ENCODE peak calls at places on chromosome 22, in six cellular contexts. One of them, this sample, is unnamed.
A peak's percentile ranks its signal among the peaks of the same experiment; 100 is the strongest.

GRCh38 chr22:31488346-31488883 is 1.2 kb downstream of the EIF4ENIF1 start:
- DNase-seq in RPMI8226: peak; percentile 11
- DNase-seq in skeletal muscle cell: no peak
- DNase-seq in CD8-positive, alpha-beta memory T cell: no peak
- DNase-seq in AG09319: no peak
- DNase-seq in sigmoid colon: no peak
- DNase-seq in this sample: no peak

GRCh38 chr22:36085476-36086169 is 57.0 kb upstream of the RBFOX2 start:
- DNase-seq in RPMI8226: no peak
- DNase-seq in skeletal muscle cell: no peak
- DNase-seq in CD8-positive, alpha-beta memory T cell: no peak
- DNase-seq in AG09319: no peak
- DNase-seq in sigmoid colon: peak; percentile 35
- DNase-seq in this sample: no peak

GRCh38 chr22:22750335-22751042 is 106.1 kb downstream of the GGTLC2 start:
- DNase-seq in RPMI8226: no peak
- DNase-seq in skeletal muscle cell: no peak
- DNase-seq in CD8-positive, alpha-beta memory T cell: no peak
- DNase-seq in AG09319: no peak
- DNase-seq in sigmoid colon: no peak
- DNase-seq in this sample: no peak

GRCh38 chr22:19799322-19800190 is 39.0 kb downstream of the TBX1 start:
- DNase-seq in RPMI8226: no peak
- DNase-seq in skeletal muscle cell: peak; percentile 71
- DNase-seq in CD8-positive, alpha-beta memory T cell: no peak
- DNase-seq in AG09319: peak; percentile 91
- DNase-seq in sigmoid colon: peak; percentile 75
- DNase-seq in this sample: no peak

GRCh38 chr22:40276877-40277823 is 69.2 kb upstream of the ADSL start:
- DNase-seq in RPMI8226: no peak
- DNase-seq in skeletal muscle cell: no peak
- DNase-seq in CD8-positive, alpha-beta memory T cell: no peak
- DNase-seq in AG09319: no peak
- DNase-seq in sigmoid colon: no peak
- DNase-seq in this sample: no peak

GRCh38 chr22:46066691-46067090 is 83.6 kb upstream of the PPARA start:
- DNase-seq in RPMI8226: no peak
- DNase-seq in skeletal muscle cell: no peak
- DNase-seq in CD8-positive, alpha-beta memory T cell: peak; percentile 22
- DNase-seq in AG09319: no peak
- DNase-seq in sigmoid colon: peak; percentile 63
- DNase-seq in this sample: no peak

GRCh38 chr22:23786261-23786710 is 480 bp upstream of the SMARCB1 start:
- DNase-seq in RPMI8226: peak; percentile 50
- DNase-seq in skeletal muscle cell: no peak
- DNase-seq in CD8-positive, alpha-beta memory T cell: no peak
- DNase-seq in AG09319: no peak
- DNase-seq in sigmoid colon: no peak
- DNase-seq in this sample: no peak

GRCh38 chr22:23179381-23180294 is 671 bp upstream of the BCR start:
- DNase-seq in RPMI8226: no peak
- DNase-seq in skeletal muscle cell: no peak
- DNase-seq in CD8-positive, alpha-beta memory T cell: no peak
- DNase-seq in AG09319: no peak
- DNase-seq in sigmoid colon: peak; percentile 78
- DNase-seq in this sample: no peak

GRCh38 chr22:39144101-39144815 is 8.2 kb downstream of the CBX7 start:
- DNase-seq in RPMI8226: peak; percentile 90
- DNase-seq in skeletal muscle cell: no peak
- DNase-seq in CD8-positive, alpha-beta memory T cell: peak; percentile 77
- DNase-seq in AG09319: no peak
- DNase-seq in sigmoid colon: peak; percentile 66
- DNase-seq in this sample: peak; percentile 75

GRCh38 chr22:47057916-47058585 is 295.6 kb downstream of the TBC1D22A start:
- DNase-seq in RPMI8226: no peak
- DNase-seq in skeletal muscle cell: no peak
- DNase-seq in CD8-positive, alpha-beta memory T cell: peak; percentile 26
- DNase-seq in AG09319: no peak
- DNase-seq in sigmoid colon: peak; percentile 56
- DNase-seq in this sample: no peak

GRCh38 chr22:40237788-40238424 is 60.2 kb downstream of the TNRC6B start:
- DNase-seq in RPMI8226: no peak
- DNase-seq in skeletal muscle cell: no peak
- DNase-seq in CD8-positive, alpha-beta memory T cell: no peak
- DNase-seq in AG09319: no peak
- DNase-seq in sigmoid colon: no peak
- DNase-seq in this sample: no peak

GRCh38 chr22:45904236-45904635 is 72.7 kb downstream of the WNT7B start:
- DNase-seq in RPMI8226: no peak
- DNase-seq in skeletal muscle cell: no peak
- DNase-seq in CD8-positive, alpha-beta memory T cell: no peak
- DNase-seq in AG09319: no peak
- DNase-seq in sigmoid colon: no peak
- DNase-seq in this sample: no peak

GRCh38 chr22:49154433-49154832 is 673.2 kb downstream of the BRD1 start:
- DNase-seq in RPMI8226: no peak
- DNase-seq in skeletal muscle cell: no peak
- DNase-seq in CD8-positive, alpha-beta memory T cell: no peak
- DNase-seq in AG09319: no peak
- DNase-seq in sigmoid colon: no peak
- DNase-seq in this sample: no peak

GRCh38 chr22:39471421-39472141 is 14.8 kb downstream of the MGAT3 start:
- DNase-seq in RPMI8226: no peak
- DNase-seq in skeletal muscle cell: no peak
- DNase-seq in CD8-positive, alpha-beta memory T cell: no peak
- DNase-seq in AG09319: no peak
- DNase-seq in sigmoid colon: no peak
- DNase-seq in this sample: no peak

GRCh38 chr22:17871726-17872458 is 97.6 kb upstream of the BID start:
- DNase-seq in RPMI8226: no peak
- DNase-seq in skeletal muscle cell: no peak
- DNase-seq in CD8-positive, alpha-beta memory T cell: no peak
- DNase-seq in AG09319: no peak
- DNase-seq in sigmoid colon: no peak
- DNase-seq in this sample: no peak

GRCh38 chr22:37381489-37381888 is 45.8 kb downstream of the ELFN2 start:
- DNase-seq in RPMI8226: no peak
- DNase-seq in skeletal muscle cell: no peak
- DNase-seq in CD8-positive, alpha-beta memory T cell: no peak
- DNase-seq in AG09319: no peak
- DNase-seq in sigmoid colon: no peak
- DNase-seq in this sample: no peak

GRCh38 chr22:17235149-17235655 is 16.0 kb upstream of the ADA2 start:
- DNase-seq in RPMI8226: no peak
- DNase-seq in skeletal muscle cell: no peak
- DNase-seq in CD8-positive, alpha-beta memory T cell: no peak
- DNase-seq in AG09319: no peak
- DNase-seq in sigmoid colon: no peak
- DNase-seq in this sample: no peak

GRCh38 chr22:45318558-45319318 is 9.0 kb downstream of the FAM118A start:
- DNase-seq in RPMI8226: no peak
- DNase-seq in skeletal muscle cell: no peak
- DNase-seq in CD8-positive, alpha-beta memory T cell: peak; percentile 89
- DNase-seq in AG09319: no peak
- DNase-seq in sigmoid colon: no peak
- DNase-seq in this sample: peak; percentile 65

GRCh38 chr22:22038178-22038880 is 55.7 kb upstream of the TOP3B start:
- DNase-seq in RPMI8226: no peak
- DNase-seq in skeletal muscle cell: no peak
- DNase-seq in CD8-positive, alpha-beta memory T cell: no peak
- DNase-seq in AG09319: no peak
- DNase-seq in sigmoid colon: no peak
- DNase-seq in this sample: no peak

GRCh38 chr22:36432592-36433317 is 45.0 kb upstream of the MYH9 start:
- DNase-seq in RPMI8226: no peak
- DNase-seq in skeletal muscle cell: no peak
- DNase-seq in CD8-positive, alpha-beta memory T cell: no peak
- DNase-seq in AG09319: no peak
- DNase-seq in sigmoid colon: no peak
- DNase-seq in this sample: no peak

GRCh38 chr22:17700778-17701177 is 62.2 kb downstream of the BCL2L13 start:
- DNase-seq in RPMI8226: no peak
- DNase-seq in skeletal muscle cell: no peak
- DNase-seq in CD8-positive, alpha-beta memory T cell: no peak
- DNase-seq in AG09319: no peak
- DNase-seq in sigmoid colon: no peak
- DNase-seq in this sample: no peak

GRCh38 chr22:31742115-31742514 is 7.8 kb downstream of the PRR14L start:
- DNase-seq in RPMI8226: no peak
- DNase-seq in skeletal muscle cell: no peak
- DNase-seq in CD8-positive, alpha-beta memory T cell: no peak
- DNase-seq in AG09319: no peak
- DNase-seq in sigmoid colon: no peak
- DNase-seq in this sample: no peak

GRCh38 chr22:34851918-34852662 is 213.9 kb upstream of the ISX start:
- DNase-seq in RPMI8226: no peak
- DNase-seq in skeletal muscle cell: no peak
- DNase-seq in CD8-positive, alpha-beta memory T cell: no peak
- DNase-seq in AG09319: no peak
- DNase-seq in sigmoid colon: no peak
- DNase-seq in this sample: no peak

GRCh38 chr22:44384563-44384940 is 71.8 kb upstream of the SHISAL1 start:
- DNase-seq in RPMI8226: no peak
- DNase-seq in skeletal muscle cell: no peak
- DNase-seq in CD8-positive, alpha-beta memory T cell: peak; percentile 33
- DNase-seq in AG09319: no peak
- DNase-seq in sigmoid colon: peak; percentile 40
- DNase-seq in this sample: no peak

GRCh38 chr22:30305906-30306628 is 16.8 kb upstream of the CASTOR1 start:
- DNase-seq in RPMI8226: no peak
- DNase-seq in skeletal muscle cell: no peak
- DNase-seq in CD8-positive, alpha-beta memory T cell: no peak
- DNase-seq in AG09319: no peak
- DNase-seq in sigmoid colon: no peak
- DNase-seq in this sample: peak; percentile 40

GRCh38 chr22:49788492-49788891 is 39.2 kb downstream of the BRD1 start:
- DNase-seq in RPMI8226: no peak
- DNase-seq in skeletal muscle cell: no peak
- DNase-seq in CD8-positive, alpha-beta memory T cell: no peak
- DNase-seq in AG09319: no peak
- DNase-seq in sigmoid colon: peak; percentile 85
- DNase-seq in this sample: peak; percentile 43

GRCh38 chr22:32752868-32753520 is 48.5 kb upstream of the TIMP3 start:
- DNase-seq in RPMI8226: no peak
- DNase-seq in skeletal muscle cell: peak; percentile 56
- DNase-seq in CD8-positive, alpha-beta memory T cell: no peak
- DNase-seq in AG09319: no peak
- DNase-seq in sigmoid colon: peak; percentile 83
- DNase-seq in this sample: no peak

GRCh38 chr22:33897621-33897910 is 22.7 kb downstream of the LARGE1 start:
- DNase-seq in RPMI8226: no peak
- DNase-seq in skeletal muscle cell: no peak
- DNase-seq in CD8-positive, alpha-beta memory T cell: no peak
- DNase-seq in AG09319: no peak
- DNase-seq in sigmoid colon: no peak
- DNase-seq in this sample: no peak

GRCh38 chr22:42168476-42168875 is 37.9 kb upstream of the CYP2D6 start:
- DNase-seq in RPMI8226: no peak
- DNase-seq in skeletal muscle cell: no peak
- DNase-seq in CD8-positive, alpha-beta memory T cell: no peak
- DNase-seq in AG09319: no peak
- DNase-seq in sigmoid colon: no peak
- DNase-seq in this sample: no peak

GRCh38 chr22:47294222-47294532 is 531.7 kb downstream of the TBC1D22A start:
- DNase-seq in RPMI8226: no peak
- DNase-seq in skeletal muscle cell: peak; percentile 31
- DNase-seq in CD8-positive, alpha-beta memory T cell: no peak
- DNase-seq in AG09319: no peak
- DNase-seq in sigmoid colon: peak; percentile 47
- DNase-seq in this sample: no peak